ENCODE peak calls at places on chromosomes 13 and 19, in eight cellular contexts. E, J, W, R, Z, K, H and S are unnamed samples.

GRCh38 chr19:18109731-18110671 is 12.4 kb downstream of the MAST3 start:
- DNase-seq in W (peak; percentile 66), Z (peak; percentile 41), K (peak; percentile 93), E (no peak), J (peak; percentile 37), H (no peak), R (peak; percentile 88), S (no peak)

GRCh38 chr19:17703823-17704463 is 15.3 kb upstream of the MAP1S start:
- DNase-seq in J (peak; percentile 56), E (peak; percentile 5), K (peak; percentile 88), R (no peak), Z (peak; percentile 70), W (no peak), H (peak; percentile 16), S (peak; percentile 37)

GRCh38 chr13:86298741-86299140 is 499.5 kb upstream of the SLITRK6 start:
- DNase-seq in E (no peak), H (no peak), J (no peak), W (no peak), R (no peak), Z (no peak), K (no peak), S (no peak)

GRCh38 chr19:8441725-8442544 is 2.8 kb upstream of the HNRNPM start:
- DNase-seq in Z (no peak), J (no peak), R (no peak), H (no peak), E (no peak), K (peak; percentile 73), W (no peak), S (no peak)

GRCh38 chr19:22118132-22118531 is 65.8 kb downstream of the ZNF257 start:
- DNase-seq in J (no peak), Z (no peak), H (no peak), K (no peak), E (no peak), R (peak; percentile 71), W (no peak), S (no peak)

GRCh38 chr19:7788178-7788932 is 25.3 kb downstream of the CLEC4M start:
- DNase-seq in H (no peak), Z (no peak), R (no peak), W (no peak), J (no peak), E (no peak), K (peak; percentile 77), S (no peak)

GRCh38 chr19:38425222-38425809 is 703 bp downstream of the RASGRP4 start:
- DNase-seq in K (peak; percentile 65), H (no peak), Z (no peak), J (no peak), R (no peak), W (no peak), E (no peak), S (no peak)

GRCh38 chr13:89474432-89474831 is 1803.3 kb downstream of the SLITRK5 start:
- DNase-seq in H (no peak), J (no peak), E (no peak), R (no peak), K (no peak), Z (no peak), W (no peak), S (no peak)

GRCh38 chr19:23381114-23381513 is 14.2 kb downstream of the ZNF91 start:
- DNase-seq in K (no peak), J (no peak), E (no peak), R (no peak), H (no peak), W (no peak), Z (no peak), S (no peak)

GRCh38 chr19:46180701-46181385 is 32.8 kb downstream of the IGFL2 start:
- DNase-seq in J (no peak), K (no peak), E (no peak), H (no peak), Z (no peak), R (no peak), W (no peak), S (no peak)

GRCh38 chr13:48108106-48108505 is 13.2 kb upstream of the MED4 start:
- DNase-seq in R (no peak), E (no peak), K (no peak), Z (no peak), W (no peak), J (no peak), H (no peak), S (no peak)

GRCh38 chr13:105814902-105815250 is 720.6 kb downstream of the EFNB2 start:
- DNase-seq in H (no peak), Z (no peak), J (no peak), W (no peak), R (no peak), E (no peak), K (no peak), S (no peak)

GRCh38 chr19:19746286-19747213 is 13.6 kb upstream of the ZNF14 start:
- DNase-seq in K (peak; percentile 80), R (no peak), Z (no peak), W (no peak), H (no peak), E (no peak), J (no peak), S (no peak)

GRCh38 chr13:113835461-113836274 is 28.2 kb downstream of the GAS6 start:
- DNase-seq in W (peak; percentile 14), K (no peak), H (peak; percentile 10), J (no peak), Z (no peak), R (no peak), E (peak; percentile 88), S (peak; percentile 62)

GRCh38 chr19:34347561-34348165 is 17.3 kb upstream of the GPI start:
- DNase-seq in K (no peak), H (no peak), Z (no peak), R (no peak), E (no peak), J (no peak), W (no peak), S (no peak)

GRCh38 chr13:73914119-73914518 is 220.1 kb downstream of the KLF12 start:
- DNase-seq in K (no peak), W (no peak), H (no peak), R (no peak), J (no peak), Z (no peak), E (no peak), S (peak; percentile 25)

GRCh38 chr13:89514534-89515312 is 1832.8 kb upstream of the MIR17HG start:
- DNase-seq in K (no peak), E (peak; percentile 45), W (no peak), J (no peak), R (no peak), H (peak; percentile 76), Z (no peak), S (no peak)

GRCh38 chr13:98981596-98982195 is 3.8 kb upstream of the DOCK9 start:
- DNase-seq in E (no peak), R (no peak), K (no peak), W (no peak), H (no peak), Z (no peak), J (no peak), S (no peak)

GRCh38 chr19:42965204-42965603 is 28.2 kb upstream of the PSG7 start:
- DNase-seq in W (no peak), H (no peak), E (no peak), R (no peak), K (no peak), Z (no peak), J (no peak), S (no peak)

GRCh38 chr13:45809810-45810394 is 41.7 kb downstream of the SIAH3 start:
- DNase-seq in J (no peak), H (no peak), K (no peak), W (no peak), R (no peak), E (no peak), Z (no peak), S (no peak)

GRCh38 chr13:41050041-41050440 is 11.3 kb upstream of the WBP4 start:
- DNase-seq in R (no peak), H (no peak), J (no peak), K (no peak), W (no peak), Z (no peak), E (no peak), S (no peak)